ENCODE peak calls at places on chromosomes 5 and 9, in six cellular contexts. P is SK-N-SH, A is HCT116, Z is mammary epithelial cell, O is aorta, R is IMR-90. B is an unnamed sample. For H3K4me1, the result is how much of the 10 kb centered on the place peaks cover.

GRCh38 chr9:115551396-115551795 is 433.4 kb upstream of the TNC start:
- DNase-seq in P (no peak), A (no peak), Z (no peak), O (no peak), R (peak), B (no peak)

GRCh38 chr9:89808076-89808701 is 203.4 kb downstream of the GADD45G start:
- DNase-seq in P (peak), A (no peak), Z (no peak), O (no peak), R (no peak), B (no peak)

GRCh38 chr5:111227805-111228204 is 3.6 kb downstream of the CAMK4 start:
- DNase-seq in P (peak), A (no peak), Z (peak), O (peak), R (peak), B (no peak)

GRCh38 chr5:62779010-62779422 is 200.4 kb downstream of the LRRC70 start:
- DNase-seq in P (peak), A (peak), Z (peak), O (no peak), R (peak), B (no peak)

GRCh38 chr5:9409413-9410089 is 136.3 kb downstream of the SEMA5A start:
- DNase-seq in P (no peak), A (no peak), Z (no peak), O (no peak), R (no peak), B (no peak)

GRCh38 chr9:134057751-134058701 is 9.8 kb downstream of the BRD3 start:
- DNase-seq in P (no peak), A (no peak), Z (no peak), O (no peak), R (no peak), B (peak)

GRCh38 chr5:124176692-124177091 is 569.7 kb downstream of the ZNF608 start:
- DNase-seq in P (no peak), A (no peak), Z (no peak), O (no peak), R (no peak), B (no peak)

GRCh38 chr9:124635285-124635684 is 128.1 kb upstream of the NR5A1 start:
- DNase-seq in P (no peak), A (no peak), Z (no peak), O (no peak), R (no peak), B (no peak)

GRCh38 chr5:54867310-54867944 is 118.0 kb downstream of the ESM1 start:
- DNase-seq in P (peak), A (peak), Z (peak), O (no peak), R (peak), B (no peak)

GRCh38 chr5:55231029-55231475 is 2.4 kb downstream of the CCNO start:
- DNase-seq in P (no peak), A (no peak), Z (no peak), O (no peak), R (peak), B (no peak)

GRCh38 chr5:7066471-7067235 is 329.3 kb upstream of the ADCY2 start:
- DNase-seq in P (no peak), A (no peak), Z (no peak), O (no peak), R (no peak), B (no peak)

GRCh38 chr9:27801511-27801910 is 228.2 kb upstream of the C9orf72 start:
- DNase-seq in P (no peak), A (no peak), Z (no peak), O (no peak), R (no peak), B (no peak)

GRCh38 chr9:116403171-116403570 is 249.6 kb downstream of the PAPPA start:
- DNase-seq in P (no peak), A (no peak), Z (no peak), O (no peak), R (no peak), B (no peak)

GRCh38 chr9:114460513-114461225 is 44.6 kb downstream of the WHRN start:
- DNase-seq in P (no peak), A (no peak), Z (no peak), O (no peak), R (no peak), B (no peak)

GRCh38 chr5:13660072-13660471 is 284.4 kb downstream of the DNAH5 start:
- DNase-seq in P (no peak), A (no peak), Z (no peak), O (no peak), R (peak), B (no peak)

GRCh38 chr9:121550569-121551512 is 51.2 kb upstream of the GGTA1 start:
- DNase-seq in P (peak), A (peak), Z (peak), O (peak), R (peak), B (no peak)
- H3K4me3 ChIP-seq in P (peak), A (peak), Z (no peak), O (no peak), R (peak), B (peak)

DNA sequence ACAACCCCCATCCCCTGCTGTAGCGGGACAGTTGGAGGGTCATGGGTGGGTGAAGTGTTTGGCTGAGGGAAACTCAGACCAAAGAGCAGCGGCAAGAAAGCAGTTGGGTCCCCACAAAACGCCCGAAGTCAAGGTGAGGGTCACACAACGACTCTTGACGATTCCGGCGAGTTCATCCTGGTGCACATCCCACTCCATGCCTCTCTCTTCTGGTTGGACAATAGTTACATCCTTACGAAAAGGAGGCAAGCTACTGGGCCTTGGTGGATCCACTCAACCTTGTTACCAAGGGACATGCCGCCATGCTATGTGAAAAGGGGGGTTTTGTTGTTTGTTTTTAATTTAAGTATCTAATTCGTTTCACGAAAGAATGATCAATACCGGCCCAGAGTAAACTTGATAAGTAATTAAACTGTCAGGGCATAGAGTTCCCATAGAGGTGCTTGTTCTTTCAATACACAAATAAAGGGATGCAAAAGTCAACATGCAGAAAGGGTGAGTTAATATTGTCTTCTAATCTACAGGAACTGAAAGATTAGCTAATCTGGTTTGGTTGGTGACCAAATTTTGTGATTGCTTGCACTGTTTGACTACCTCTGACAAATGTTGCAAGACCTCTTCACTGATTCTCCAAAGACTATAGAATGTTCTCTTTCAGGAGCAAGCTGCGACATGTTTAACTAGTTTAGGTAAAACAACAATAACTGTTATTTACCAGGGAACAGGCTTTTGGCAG is 732 bp upstream of the SMIM15 start:
- DNase-seq in P (peak), A (no peak), Z (peak), O (no peak), R (peak), B (no peak)
- H3K4me1 ChIP-seq in P (under half), A (under half), Z (under half), O (under half), R (under half), B (under half)

DNA sequence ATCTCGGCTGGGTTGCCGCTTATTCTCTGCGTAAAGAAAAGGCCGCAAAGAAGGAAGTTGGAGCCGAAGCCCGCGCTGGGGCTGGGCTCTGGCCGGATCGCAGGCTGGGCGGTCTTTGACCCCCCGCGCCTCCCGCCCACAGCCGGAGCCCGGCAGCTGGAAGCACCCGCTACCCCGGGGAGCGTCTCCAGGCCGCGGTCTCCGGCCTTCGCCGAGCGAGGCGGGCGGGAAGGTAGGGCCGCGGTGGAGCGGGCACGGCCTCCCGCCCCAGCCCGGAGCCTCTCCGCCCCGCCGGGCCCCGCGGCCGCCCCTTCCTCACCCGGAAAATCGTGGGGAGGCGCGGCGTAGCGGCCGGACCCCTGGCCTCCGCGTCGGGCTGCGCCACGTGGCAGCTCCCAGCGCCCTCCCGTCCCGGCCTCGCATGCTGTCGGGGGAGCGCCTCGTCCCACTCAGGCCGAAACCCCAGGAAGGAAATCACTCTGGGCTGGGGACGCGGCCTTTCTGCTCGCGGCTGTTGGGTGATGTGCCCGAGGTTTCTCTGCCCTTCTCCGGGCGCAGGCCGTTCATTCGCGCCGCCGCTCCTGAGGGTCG is 11.9 kb downstream of the FOXD1 start:
- DNase-seq in P (peak), A (no peak), Z (no peak), O (no peak), R (no peak), B (no peak)
- H3K4me3 ChIP-seq in P (peak), A (peak), Z (no peak), O (peak), R (peak), B (peak)

DNA sequence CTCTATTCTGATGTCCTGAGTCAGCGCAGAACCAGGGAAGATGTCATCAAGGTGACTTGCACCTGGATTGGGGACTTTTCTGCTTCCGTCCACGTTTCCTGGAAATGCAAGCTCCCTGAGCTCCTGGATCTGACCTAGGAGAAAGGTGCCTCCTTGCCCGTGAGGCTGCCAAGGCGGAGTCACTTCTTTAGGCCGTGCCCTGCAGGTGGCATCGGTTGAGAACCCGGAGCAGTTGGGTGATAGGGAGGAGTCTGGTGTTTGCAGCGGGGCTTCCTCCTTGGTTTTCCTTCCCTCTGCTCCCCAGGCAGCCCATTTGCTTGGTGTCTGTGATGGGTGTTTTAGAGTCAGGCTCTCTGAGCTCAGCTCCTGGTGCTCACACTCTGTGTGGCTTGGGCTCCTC is 15.2 kb downstream of the NANS start:
- DNase-seq in P (no peak), A (no peak), Z (no peak), O (no peak), R (no peak), B (no peak)
- H3K4me1 ChIP-seq in P (under half), A (under half), Z (under half), O (under half), R (under half), B (under half)

GRCh38 chr5:173325091-173325698 is 3.0 kb downstream of the STC2 start:
- DNase-seq in P (no peak), A (no peak), Z (no peak), O (no peak), R (no peak), B (no peak)

GRCh38 chr5:173321886-173322285 is 6.3 kb downstream of the STC2 start:
- DNase-seq in P (no peak), A (no peak), Z (no peak), O (no peak), R (peak), B (no peak)

GRCh38 chr5:173323121-173323798 is 5.0 kb downstream of the STC2 start:
- DNase-seq in P (no peak), A (no peak), Z (no peak), O (no peak), R (no peak), B (no peak)

GRCh38 chr5:173324115-173325001 is 3.9 kb downstream of the STC2 start:
- DNase-seq in P (peak), A (no peak), Z (no peak), O (peak), R (peak), B (no peak)

GRCh38 chr5:173323799-173324114 is 4.5 kb downstream of the STC2 start:
- DNase-seq in P (no peak), A (no peak), Z (no peak), O (no peak), R (no peak), B (no peak)
- H3K4me3 ChIP-seq in P (no peak), A (no peak), Z (no peak), O (no peak), R (no peak), B (no peak)

GRCh38 chr5:1014346-1014745 is 5.7 kb downstream of the NKD2 start:
- DNase-seq in P (no peak), A (no peak), Z (no peak), O (peak), R (no peak), B (peak)
- H3K4me1 ChIP-seq in P (under half), A (under half), Z (under half), O (under half), R (under half), B (under half)

GRCh38 chr9:136950656-136951030 is 1.4 kb upstream of the LCN12 start:
- DNase-seq in P (peak), A (no peak), Z (no peak), O (no peak), R (no peak), B (no peak)

GRCh38 chr9:136947955-136948510 is 3.0 kb downstream of the C8G start:
- DNase-seq in P (peak), A (peak), Z (peak), O (peak), R (peak), B (peak)

GRCh38 chr9:136951541-136952353 is at the start of gene LCN12:
- DNase-seq in P (no peak), A (no peak), Z (no peak), O (no peak), R (no peak), B (peak)

GRCh38 chr9:136949239-136949816 is 2.7 kb upstream of the LCN12 start:
- DNase-seq in P (no peak), A (no peak), Z (no peak), O (no peak), R (no peak), B (peak)

GRCh38 chr9:136949817-136950655 is 2.0 kb upstream of the LCN12 start:
- DNase-seq in P (peak), A (peak), Z (peak), O (peak), R (peak), B (peak)
- H3K4me3 ChIP-seq in P (peak), A (peak), Z (peak), O (peak), R (peak), B (peak)

DNA sequence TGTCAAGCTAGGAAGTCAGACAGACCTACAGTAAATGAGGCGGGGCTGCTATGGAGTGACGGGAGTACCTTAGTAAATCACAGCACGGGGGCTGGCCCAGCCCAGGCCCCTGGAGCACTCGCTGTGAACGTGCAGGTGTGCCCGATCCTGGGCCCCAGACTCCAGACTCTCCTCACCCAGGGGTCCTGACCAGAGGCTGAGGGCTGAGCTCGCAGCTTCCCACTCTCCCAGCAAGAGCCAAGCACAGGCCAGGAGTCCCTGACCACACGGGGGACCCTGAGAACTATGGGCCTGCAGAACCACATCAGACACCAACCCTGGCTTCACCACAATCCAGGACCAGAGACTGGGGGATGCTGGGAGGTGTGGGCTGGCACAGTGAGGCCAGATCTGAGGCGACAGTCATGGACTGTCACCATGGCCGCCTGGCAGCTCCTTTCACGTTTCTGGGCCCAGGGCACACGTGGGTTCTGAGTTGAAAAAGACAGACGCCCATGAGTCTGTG is 73.4 kb downstream of the ADAMTS2 start:
- DNase-seq in P (peak), A (no peak), Z (no peak), O (no peak), R (no peak), B (peak)
- H3K4me1 ChIP-seq in P (half or more), A (under half), Z (under half), O (under half), R (half or more), B (under half)

DNA sequence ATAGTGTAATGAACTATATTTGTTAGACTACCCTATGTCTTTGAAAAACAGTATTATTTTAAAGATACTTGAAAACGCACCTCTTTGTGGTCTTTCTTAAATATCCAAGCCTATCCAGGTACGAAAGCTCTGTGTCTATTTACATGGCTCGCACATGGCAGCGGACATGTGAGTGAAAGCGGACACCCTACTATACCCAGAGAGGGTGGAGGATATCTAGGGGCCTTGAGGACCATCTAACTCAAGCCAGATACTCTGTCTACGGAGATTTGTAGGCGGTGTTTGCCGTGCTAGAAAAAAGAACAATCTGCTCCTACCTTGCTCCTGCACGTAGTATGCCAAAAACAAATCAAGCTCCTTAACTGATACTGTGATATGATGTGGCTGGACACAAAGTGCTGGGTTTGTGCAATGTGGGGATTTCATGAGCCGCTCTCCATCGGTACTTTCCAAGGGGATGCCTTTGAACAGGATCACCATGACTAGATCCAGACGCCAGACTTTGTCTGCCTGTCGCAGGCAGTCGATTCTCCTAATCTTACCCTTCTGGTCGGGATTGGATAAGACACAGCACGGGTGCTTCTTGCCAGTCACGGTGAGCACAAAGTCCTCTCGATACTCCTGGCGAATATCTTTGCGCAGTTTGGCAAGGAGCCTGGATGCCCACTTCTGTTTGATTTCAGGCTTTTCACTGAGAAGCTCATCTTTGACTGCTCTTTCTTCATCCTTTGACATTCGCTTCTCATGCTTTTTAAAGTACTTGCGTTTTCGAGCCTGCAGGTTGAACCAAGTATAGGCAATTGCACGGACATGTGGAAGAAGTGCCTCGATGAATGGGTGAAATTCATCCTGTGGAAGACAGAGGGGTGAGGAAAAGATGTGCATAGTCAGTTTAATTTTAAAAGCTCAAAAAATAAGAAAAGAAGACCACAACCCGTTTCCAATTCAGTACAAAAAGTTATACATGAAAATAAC is 7.0 kb downstream of the NFIB start:
- DNase-seq in P (no peak), A (no peak), Z (peak), O (no peak), R (peak), B (no peak)
- H3K4me3 ChIP-seq in P (peak), A (no peak), Z (peak), O (no peak), R (no peak), B (no peak)

DNA sequence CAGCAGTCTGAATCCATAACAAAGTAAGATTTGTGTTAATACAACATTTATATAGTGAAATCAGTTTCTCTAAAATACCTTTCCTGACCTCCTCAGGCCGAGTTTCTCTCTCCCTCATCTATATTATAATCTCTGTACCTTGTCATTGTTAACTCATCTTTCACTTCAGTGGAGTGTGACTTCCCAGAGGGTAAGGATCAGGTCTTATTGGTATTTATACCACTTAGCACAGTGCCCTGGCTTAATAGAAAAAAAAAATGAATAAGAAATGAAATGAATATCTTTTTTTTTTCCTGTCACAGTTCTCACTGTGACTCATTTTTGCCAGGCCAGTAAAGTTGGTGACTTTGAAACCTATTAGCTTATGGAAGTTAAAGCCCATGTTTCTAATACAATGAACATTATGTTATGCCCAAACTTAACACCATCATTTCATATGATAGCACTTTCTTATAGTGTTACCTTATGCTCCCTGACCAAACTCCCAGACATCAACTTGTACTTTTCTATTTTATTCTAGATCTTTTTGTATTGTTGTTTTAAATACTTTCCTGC is 90.1 kb downstream of the NR3C1 start:
- DNase-seq in P (no peak), A (no peak), Z (no peak), O (no peak), R (no peak), B (no peak)
- H3K4me1 ChIP-seq in P (under half), A (under half), Z (half or more), O (under half), R (under half), B (half or more)